ENCODE peak calls at places on chromosomes 5 and 9, in nine cellular contexts. F is lung, C is endothelial cell of umbilical vein, X is right lobe of liver, B is tibial artery, H is lower lobe of right lung, U is uterus, T is AG04450, L is pancreas. R is an unnamed sample.

GRCh38 chr5:53343187-53343586 is 137.2 kb upstream of the FST start:
- DNase-seq in T (peak; percentile 92), U (no peak), B (no peak), F (no peak), L (no peak), C (no peak), X (no peak), H (no peak), R (peak; percentile 97)

GRCh38 chr5:77642915-77643653 is 4.6 kb upstream of the OTP start:
- DNase-seq in T (no peak), F (no peak), X (no peak), C (no peak), U (no peak), H (no peak), B (no peak), L (no peak), R (no peak)

GRCh38 chr9:114096866-114097612 is 2.1 kb downstream of the KIF12 start:
- DNase-seq in F (no peak), H (no peak), T (no peak), L (peak; percentile 4), U (no peak), B (peak; percentile 41), X (no peak), C (no peak), R (no peak)

GRCh38 chr9:90333226-90333625 is 309.4 kb downstream of the DIRAS2 start:
- DNase-seq in B (no peak), U (no peak), F (no peak), X (no peak), C (no peak), L (no peak), H (no peak), T (no peak), R (peak; percentile 30)

GRCh38 chr5:42579320-42579719 is 156.1 kb downstream of the GHR start:
- DNase-seq in C (no peak), U (no peak), H (no peak), X (no peak), T (no peak), B (no peak), L (no peak), F (no peak), R (no peak)

GRCh38 chr9:20092560-20092959 is 303.7 kb upstream of the SLC24A2 start:
- DNase-seq in H (no peak), U (no peak), C (no peak), X (no peak), T (no peak), B (no peak), L (no peak), F (no peak), R (no peak)

GRCh38 chr5:76384189-76384588 is 18.9 kb upstream of the IQGAP2 start:
- DNase-seq in T (no peak), B (no peak), U (no peak), H (no peak), X (no peak), C (no peak), L (peak; percentile 57), F (no peak), R (no peak)

GRCh38 chr5:91293131-91293530 is 90.0 kb downstream of the ARRDC3 start:
- DNase-seq in B (no peak), H (no peak), F (no peak), T (no peak), L (no peak), U (no peak), C (no peak), X (no peak), R (peak; percentile 84)

GRCh38 chr9:136765041-136765440 is 723 bp upstream of the LCN15 start:
- DNase-seq in X (peak; percentile 53), L (no peak), F (no peak), B (peak; percentile 45), H (no peak), C (no peak), T (no peak), U (no peak), R (no peak)

GRCh38 chr5:96597441-96598020 is 64.6 kb upstream of the CAST start:
- DNase-seq in C (peak; percentile 32), H (no peak), F (no peak), U (no peak), T (no peak), X (no peak), B (no peak), L (no peak), R (peak; percentile 64)

GRCh38 chr5:143890475-143890874 is 78.5 kb downstream of the HMHB1 start:
- DNase-seq in U (no peak), B (no peak), F (no peak), C (peak; percentile 24), T (no peak), X (no peak), L (no peak), H (no peak), R (no peak)

GRCh38 chr5:38060354-38060753 is 198.0 kb upstream of the EGFLAM start:
- DNase-seq in L (no peak), B (no peak), H (no peak), X (no peak), U (no peak), C (no peak), F (no peak), T (peak; percentile 36), R (peak; percentile 53)

GRCh38 chr5:136819526-136820302 is 454.4 kb upstream of the TRPC7 start:
- DNase-seq in H (no peak), X (no peak), C (no peak), B (no peak), F (no peak), L (no peak), U (no peak), T (no peak), R (no peak)

GRCh38 chr9:117296453-117296852 is 118.4 kb downstream of the ASTN2 start:
- DNase-seq in U (no peak), L (no peak), B (no peak), T (no peak), X (no peak), H (no peak), F (no peak), C (no peak), R (no peak)

DNA sequence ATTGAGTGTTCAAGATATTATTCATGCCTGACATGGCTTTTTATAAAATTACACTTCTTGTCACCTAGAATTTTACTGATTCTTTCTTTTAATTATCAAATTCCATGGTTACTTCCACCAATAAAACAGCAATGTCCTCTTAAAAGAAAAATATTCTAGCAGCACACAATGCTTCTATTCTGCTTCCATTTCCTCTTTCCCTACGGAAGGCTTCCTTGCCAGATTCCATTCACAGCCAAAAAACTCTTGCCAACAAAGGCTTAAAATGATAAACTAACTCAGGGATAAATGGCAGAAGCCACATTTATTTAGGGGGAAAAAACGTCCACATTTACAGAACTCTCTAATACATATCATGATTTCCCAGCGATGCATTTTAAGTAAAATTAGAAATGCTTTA is 111.6 kb downstream of the CTNND2 start:
- DNase-seq in F (no peak), L (no peak), X (no peak), C (no peak), T (no peak), B (no peak), U (no peak), H (no peak), R (no peak)
- TF ChIP-seq CTCF in F (no peak), L (no peak), X (no peak), C (no peak), T (no peak), B (no peak), U (no peak), H (no peak), R (no peak)

DNA sequence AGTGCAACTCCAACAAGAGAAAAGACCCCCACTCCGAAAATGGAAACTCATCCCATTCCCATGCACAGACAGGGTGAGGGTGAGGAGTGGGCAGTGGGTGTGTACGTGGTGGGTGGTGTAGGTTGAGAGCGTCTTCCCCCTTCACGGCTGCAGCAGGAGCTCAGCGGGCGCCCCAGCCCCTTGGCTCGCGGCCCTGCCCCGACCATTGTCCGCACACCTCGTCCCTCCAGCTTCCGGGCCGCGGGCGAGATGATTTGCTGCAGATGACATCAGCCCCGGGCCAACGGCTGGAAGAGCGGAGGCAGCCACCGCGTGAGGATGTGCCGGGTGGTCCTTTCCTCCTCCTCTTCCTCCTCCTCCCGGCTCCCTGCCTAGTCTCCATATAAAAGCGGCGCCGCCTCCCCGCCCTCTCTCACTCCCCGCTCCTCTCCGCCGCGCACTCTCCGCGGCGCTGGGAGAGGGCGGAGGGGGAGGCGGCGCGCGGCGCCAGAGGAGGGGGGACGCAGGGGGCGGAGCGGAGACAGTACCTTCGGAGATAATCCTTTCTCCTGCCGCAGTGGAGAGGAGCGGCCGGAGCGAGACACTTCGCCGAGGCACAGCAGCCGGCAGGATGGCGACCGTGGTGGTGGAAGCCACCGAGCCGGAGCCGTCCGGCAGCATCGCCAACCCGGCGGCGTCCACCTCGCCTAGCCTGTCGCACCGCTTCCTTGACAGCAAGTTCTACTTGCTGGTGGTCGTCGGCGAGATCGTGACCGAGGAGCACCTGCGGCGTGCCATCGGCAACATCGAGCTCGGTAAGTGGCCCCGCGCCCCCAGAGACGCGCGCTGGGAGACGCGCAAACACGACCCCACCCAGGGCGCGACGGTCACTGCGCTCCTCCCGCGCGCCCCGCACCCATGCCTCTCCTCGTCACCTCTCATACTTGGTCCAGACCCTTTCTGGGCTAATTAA is at the start of gene MAP1B:
- DNase-seq in H (no peak), U (peak; percentile 67), B (peak; percentile 83), C (peak; percentile 56), T (peak; percentile 24), F (no peak), X (no peak), L (peak; percentile 11), R (peak; percentile 82)
- H3K4me3 ChIP-seq in H (peak within 1 kb of the TSS; percentile 56), U (peak within 1 kb of the TSS; percentile 77), B (peak within 1 kb of the TSS; percentile 96), C (peak within 1 kb of the TSS; percentile 91), T (peak within 1 kb of the TSS; percentile 91), F (peak within 1 kb of the TSS; percentile 55), X (peak within 1 kb of the TSS; percentile 29), L (peak within 1 kb of the TSS; percentile 51), R (peak within 1 kb of the TSS; percentile 73)

GRCh38 chr5:86756839-86757238 is 139.1 kb downstream of the COX7C start:
- DNase-seq in H (no peak), T (no peak), F (no peak), B (no peak), L (no peak), C (no peak), X (no peak), U (no peak), R (no peak)
- TF ChIP-seq CTCF in H (no peak), T (no peak), F (no peak), B (no peak), L (no peak), C (no peak), X (no peak), U (no peak), R (no peak)

DNA sequence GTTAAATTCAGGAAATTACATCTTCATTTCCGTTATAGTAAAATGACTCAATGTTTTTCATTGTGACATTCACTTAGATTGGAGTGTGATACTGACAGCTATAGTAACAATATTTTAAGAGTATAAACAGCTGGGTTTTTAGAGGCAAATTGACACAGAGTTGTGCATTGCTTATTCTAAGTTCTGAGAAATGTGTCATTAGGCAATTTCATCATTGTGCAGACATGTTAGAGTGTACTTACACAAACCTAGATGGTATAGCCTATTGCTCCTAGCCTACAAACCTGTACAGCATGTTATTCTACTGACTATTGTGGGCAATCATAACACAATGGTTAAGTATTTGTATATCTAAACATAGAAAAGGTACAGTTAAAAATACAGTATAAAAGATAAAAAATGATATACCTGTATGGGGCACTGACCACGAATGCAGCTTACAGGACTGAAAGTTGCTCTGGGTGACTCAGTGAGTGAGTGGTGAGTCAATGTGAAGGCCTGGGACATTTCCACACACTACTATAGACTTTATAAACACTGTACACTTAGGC is 132.7 kb downstream of the PDE4D start:
- DNase-seq in U (no peak), C (peak; percentile 88), T (no peak), L (no peak), H (no peak), F (no peak), X (no peak), B (no peak), R (peak; percentile 78)
- H3K4me3 ChIP-seq in U (no peak overlapping the region), C (no peak overlapping the region), T (no peak overlapping the region), L (no peak overlapping the region), H (no peak overlapping the region), F (no peak overlapping the region), X (no peak overlapping the region), B (no peak overlapping the region), R (no peak overlapping the region)

GRCh38 chr5:171336486-171337206 is 27.6 kb downstream of the TLX3 start:
- DNase-seq in T (peak; percentile 41), B (peak; percentile 47), H (no peak), C (peak; percentile 73), U (no peak), F (no peak), L (peak; percentile 17), X (no peak), R (peak; percentile 58)
- TF ChIP-seq CTCF in T (peak; percentile 88), B (peak; percentile 56), H (peak; percentile 55), C (peak; percentile 58), U (peak; percentile 20), F (peak; percentile 49), L (no peak), X (peak; percentile 39), R (peak; percentile 80)

R was measured in astrocyte of the spinal cord.